ENCODE peak calls at places on chromosomes 12 and 14, in eight cellular contexts. One of them, this sample, is unnamed.

GRCh38 chr12:104304261-104305004 is 894 bp downstream of the EID3 start:
- DNase-seq in HT1080: no peak
- DNase-seq in left ventricle myocardium inferior: no peak
- DNase-seq in neural progenitor cell: no peak
- DNase-seq in head of caudate nucleus: no peak
- DNase-seq in fibroblast of the aortic adventitia: peak
- DNase-seq in sigmoid colon: no peak
- DNase-seq in GM06990: no peak
- DNase-seq in this sample: no peak

GRCh38 chr12:73598626-73599025 is 939.0 kb upstream of the ATXN7L3B start:
- DNase-seq in HT1080: peak
- DNase-seq in fibroblast of the aortic adventitia: no peak
- DNase-seq in left ventricle myocardium inferior: no peak
- DNase-seq in sigmoid colon: no peak
- DNase-seq in head of caudate nucleus: no peak
- DNase-seq in GM06990: no peak
- DNase-seq in neural progenitor cell: no peak
- DNase-seq in this sample: no peak

GRCh38 chr12:109833307-109834189 is at the start of gene TRPV4:
- DNase-seq in sigmoid colon: no peak
- DNase-seq in neural progenitor cell: peak
- DNase-seq in left ventricle myocardium inferior: peak
- DNase-seq in head of caudate nucleus: no peak
- DNase-seq in HT1080: no peak
- DNase-seq in GM06990: no peak
- DNase-seq in fibroblast of the aortic adventitia: peak
- DNase-seq in this sample: no peak

GRCh38 chr12:25195056-25195971 is at the start of the genes DNAI7 and ETFRF1:
- DNase-seq in HT1080: peak
- DNase-seq in left ventricle myocardium inferior: peak
- DNase-seq in fibroblast of the aortic adventitia: peak
- DNase-seq in head of caudate nucleus: peak
- DNase-seq in GM06990: peak
- DNase-seq in neural progenitor cell: peak
- DNase-seq in sigmoid colon: peak
- DNase-seq in this sample: peak

GRCh38 chr12:122023339-122024131 is 1.9 kb downstream of the BCL7A start:
- DNase-seq in head of caudate nucleus: peak
- DNase-seq in neural progenitor cell: peak
- DNase-seq in sigmoid colon: peak
- DNase-seq in GM06990: no peak
- DNase-seq in HT1080: peak
- DNase-seq in fibroblast of the aortic adventitia: peak
- DNase-seq in left ventricle myocardium inferior: peak
- DNase-seq in this sample: peak

GRCh38 chr12:94077209-94077608 is 71.2 kb upstream of the PLXNC1 start:
- DNase-seq in sigmoid colon: no peak
- DNase-seq in fibroblast of the aortic adventitia: no peak
- DNase-seq in GM06990: no peak
- DNase-seq in head of caudate nucleus: no peak
- DNase-seq in left ventricle myocardium inferior: no peak
- DNase-seq in HT1080: no peak
- DNase-seq in neural progenitor cell: no peak
- DNase-seq in this sample: no peak

GRCh38 chr12:65561798-65562382 is 262.4 kb upstream of the HMGA2 start:
- DNase-seq in fibroblast of the aortic adventitia: peak
- DNase-seq in HT1080: peak
- DNase-seq in head of caudate nucleus: no peak
- DNase-seq in GM06990: no peak
- DNase-seq in left ventricle myocardium inferior: no peak
- DNase-seq in neural progenitor cell: no peak
- DNase-seq in sigmoid colon: no peak
- DNase-seq in this sample: no peak

GRCh38 chr14:25049559-25050493 is at the start of gene STXBP6:
- DNase-seq in fibroblast of the aortic adventitia: peak
- DNase-seq in HT1080: peak
- DNase-seq in GM06990: peak
- DNase-seq in neural progenitor cell: peak
- DNase-seq in sigmoid colon: peak
- DNase-seq in head of caudate nucleus: peak
- DNase-seq in left ventricle myocardium inferior: peak
- DNase-seq in this sample: no peak

GRCh38 chr12:13588574-13588973 is 392.0 kb downstream of the EMP1 start:
- DNase-seq in sigmoid colon: no peak
- DNase-seq in neural progenitor cell: no peak
- DNase-seq in HT1080: no peak
- DNase-seq in head of caudate nucleus: no peak
- DNase-seq in left ventricle myocardium inferior: no peak
- DNase-seq in fibroblast of the aortic adventitia: no peak
- DNase-seq in GM06990: no peak
- DNase-seq in this sample: no peak

GRCh38 chr12:64744422-64745258 is 14.6 kb downstream of the GNS start:
- DNase-seq in left ventricle myocardium inferior: no peak
- DNase-seq in GM06990: no peak
- DNase-seq in fibroblast of the aortic adventitia: peak
- DNase-seq in sigmoid colon: no peak
- DNase-seq in neural progenitor cell: no peak
- DNase-seq in HT1080: peak
- DNase-seq in head of caudate nucleus: no peak
- DNase-seq in this sample: no peak